ENCODE peak calls at places on chromosomes 1 and 21, in six cellular contexts. I is mesendoderm, Q is neuronal stem cell, T is H1, U is mesenchymal stem cell, Y is IMR-90. Z is an unnamed sample.

GRCh38 chr21:42858957-42859890 is 20.1 kb downstream of the WDR4 start:
- DNase-seq in I (no peak), Y (no peak), T (no peak), U (no peak), Q (no peak), Z (no peak)

GRCh38 chr1:101312192-101312591 is 75.4 kb downstream of the S1PR1 start:
- DNase-seq in Q (no peak), Y (no peak), T (no peak), I (no peak), U (no peak), Z (no peak)

GRCh38 chr1:36008546-36009197 is 75.2 kb upstream of the TEKT2 start:
- DNase-seq in I (peak), U (peak), Q (no peak), Y (peak), T (no peak), Z (no peak)

GRCh38 chr1:1858382-1859086 is 32.4 kb downstream of the GNB1 start:
- DNase-seq in T (no peak), Y (peak), U (peak), Q (peak), I (peak), Z (peak)

GRCh38 chr1:45013551-45014209 is 1.6 kb downstream of the UROD start:
- DNase-seq in T (no peak), I (no peak), U (no peak), Y (no peak), Q (no peak), Z (no peak)

GRCh38 chr1:97332716-97333115 is 588.1 kb downstream of the DPYD start:
- DNase-seq in T (no peak), Y (peak), I (no peak), Q (no peak), U (peak), Z (no peak)

GRCh38 chr1:104878203-104878911 is 1128.7 kb downstream of the AMY1C start:
- DNase-seq in Y (no peak), I (peak), Q (no peak), U (no peak), T (peak), Z (peak)

GRCh38 chr1:241985787-241986186 is 13.1 kb downstream of the MAP1LC3C start:
- DNase-seq in Y (peak), I (peak), T (peak), U (peak), Q (peak), Z (peak)

GRCh38 chr21:44870748-44871495 is 2.6 kb downstream of the PTTG1IP start:
- DNase-seq in T (no peak), Y (no peak), U (peak), Q (no peak), I (no peak), Z (no peak)

GRCh38 chr21:41726970-41727783 is 39.7 kb downstream of the RIPK4 start:
- DNase-seq in Q (no peak), U (peak), T (no peak), Y (peak), I (peak), Z (no peak)

GRCh38 chr1:179016694-179017382 is 8.9 kb upstream of the FAM20B start:
- DNase-seq in Q (no peak), Y (peak), U (peak), T (no peak), I (no peak), Z (no peak)

GRCh38 chr1:101485712-101486111 is 248.9 kb downstream of the S1PR1 start:
- DNase-seq in Y (no peak), Q (no peak), T (no peak), U (no peak), I (no peak), Z (no peak)

GRCh38 chr1:225450491-225451191 is 22.8 kb upstream of the LBR start:
- DNase-seq in Q (no peak), I (no peak), Y (no peak), T (no peak), U (no peak), Z (no peak)

GRCh38 chr21:41650526-41651145 is 116.2 kb downstream of the RIPK4 start:
- DNase-seq in Y (no peak), Q (no peak), U (no peak), I (no peak), T (no peak), Z (no peak)

GRCh38 chr1:63662056-63662836 is 69.0 kb downstream of the PGM1 start:
- DNase-seq in U (peak), I (peak), Y (peak), T (no peak), Q (no peak), Z (no peak)

GRCh38 chr1:243642936-243643335 is 207.1 kb downstream of the AKT3 start:
- DNase-seq in I (peak), T (no peak), U (peak), Y (peak), Q (no peak), Z (no peak)

GRCh38 chr21:30234643-30235042 is 18.7 kb upstream of the CLDN8 start:
- DNase-seq in U (peak), Y (no peak), T (no peak), I (no peak), Q (no peak), Z (no peak)

GRCh38 chr1:200154069-200154767 is 126.7 kb downstream of the NR5A2 start:
- DNase-seq in I (peak), Y (peak), Q (no peak), T (no peak), U (peak), Z (no peak)

GRCh38 chr1:1510912-1511532 is 940 bp upstream of the ATAD3A start:
- DNase-seq in Y (peak), U (peak), I (peak), T (no peak), Q (peak), Z (peak)

GRCh38 chr1:224080082-224080774 is 33.7 kb upstream of the FBXO28 start:
- DNase-seq in Y (peak), I (no peak), U (peak), T (no peak), Q (no peak), Z (no peak)

GRCh38 chr21:39527067-39527595 is 75.4 kb downstream of the SH3BGR start:
- DNase-seq in T (no peak), I (no peak), Y (no peak), U (no peak), Q (no peak), Z (no peak)

GRCh38 chr1:47280142-47280541 is 33.8 kb downstream of the STIL start:
- DNase-seq in U (no peak), Y (peak), I (no peak), T (no peak), Q (no peak), Z (no peak)

GRCh38 chr21:26966978-26967913 is at the start of gene ADAMTS5:
- DNase-seq in Q (peak), Y (peak), T (peak), I (peak), U (peak), Z (peak)

GRCh38 chr21:34612056-34612455 is 2.9 kb downstream of the RCAN1 start:
- DNase-seq in T (no peak), Y (no peak), Q (no peak), I (no peak), U (no peak), Z (no peak)

GRCh38 chr1:12251442-12251841 is 21.6 kb downstream of the VPS13D start:
- DNase-seq in T (no peak), U (no peak), Y (peak), Q (no peak), I (no peak), Z (no peak)

GRCh38 chr1:5639323-5639722 is 352.9 kb downstream of the NPHP4 start:
- DNase-seq in U (no peak), T (no peak), Q (no peak), Y (no peak), I (no peak), Z (peak)

GRCh38 chr1:220316291-220316690 is 44.0 kb upstream of the RAB3GAP2 start:
- DNase-seq in Y (no peak), Q (no peak), T (no peak), I (no peak), U (no peak), Z (no peak)

DNA sequence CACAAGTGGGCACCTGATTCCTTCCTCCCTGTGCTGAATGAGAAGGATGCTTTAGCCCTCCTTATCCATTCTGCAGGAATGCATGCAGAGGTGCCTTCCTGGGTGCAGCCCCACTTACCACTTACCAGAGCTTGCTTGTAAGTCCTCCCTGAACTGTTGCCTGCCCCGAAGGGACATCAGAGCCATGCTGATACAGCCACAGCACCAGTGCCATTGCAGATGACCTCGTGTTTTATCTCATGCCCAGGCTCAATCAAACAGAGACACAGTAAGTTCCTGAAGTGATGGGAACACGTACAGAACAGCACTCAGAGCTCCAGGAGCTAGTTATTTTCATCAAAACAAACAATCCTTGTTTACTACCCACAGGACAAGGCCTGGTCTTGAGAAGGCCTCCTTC is 81.9 kb downstream of the ATP1A1 start:
- DNase-seq in Y (no peak), T (no peak), Q (no peak), U (no peak), I (no peak), Z (no peak)
- H4K8ac ChIP-seq in Y (no peak), T (no peak), Q (no peak), U (no peak), I (no peak), Z (no peak)

DNA sequence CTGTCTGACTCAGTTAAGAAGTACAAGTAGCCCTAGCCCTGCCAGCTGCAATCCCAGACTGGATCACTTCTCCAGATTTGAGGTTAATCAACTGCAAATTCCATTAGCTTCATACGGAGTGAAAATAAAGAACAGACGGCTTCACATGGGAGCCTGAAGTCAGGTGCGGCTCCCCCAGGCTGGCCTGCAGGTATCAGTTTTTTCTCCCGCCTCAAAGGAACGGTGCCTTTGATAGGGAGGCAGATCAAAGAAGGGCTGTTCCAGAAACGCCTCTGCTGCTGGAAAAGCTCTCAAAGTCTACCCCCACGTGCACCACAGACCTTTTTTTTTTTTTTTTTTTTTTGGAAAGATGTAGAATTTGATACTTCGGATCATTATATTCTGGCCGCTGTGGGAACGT is 189.2 kb upstream of the NFIA start:
- DNase-seq in Q (no peak), Y (no peak), I (no peak), T (no peak), U (no peak), Z (no peak)
- H3K9ac ChIP-seq in Q (no peak), Y (no peak), I (no peak), T (no peak), U (no peak), Z (no peak)

GRCh38 chr1:162470216-162470615 is 27.4 kb upstream of the UHMK1 start:
- DNase-seq in T (no peak), Y (no peak), I (no peak), Q (no peak), U (no peak), Z (no peak)

GRCh38 chr1:162466797-162467196 is 30.8 kb upstream of the UHMK1 start:
- DNase-seq in Y (no peak), U (no peak), I (no peak), Q (no peak), T (no peak), Z (no peak)

GRCh38 chr1:162475089-162475488 is 22.5 kb upstream of the UHMK1 start:
- DNase-seq in Q (no peak), U (no peak), T (no peak), Y (no peak), I (no peak), Z (no peak)

GRCh38 chr1:162475539-162476185 is 22.0 kb upstream of the UHMK1 start:
- DNase-seq in Q (no peak), T (peak), Y (no peak), U (no peak), I (peak), Z (peak)

DNA sequence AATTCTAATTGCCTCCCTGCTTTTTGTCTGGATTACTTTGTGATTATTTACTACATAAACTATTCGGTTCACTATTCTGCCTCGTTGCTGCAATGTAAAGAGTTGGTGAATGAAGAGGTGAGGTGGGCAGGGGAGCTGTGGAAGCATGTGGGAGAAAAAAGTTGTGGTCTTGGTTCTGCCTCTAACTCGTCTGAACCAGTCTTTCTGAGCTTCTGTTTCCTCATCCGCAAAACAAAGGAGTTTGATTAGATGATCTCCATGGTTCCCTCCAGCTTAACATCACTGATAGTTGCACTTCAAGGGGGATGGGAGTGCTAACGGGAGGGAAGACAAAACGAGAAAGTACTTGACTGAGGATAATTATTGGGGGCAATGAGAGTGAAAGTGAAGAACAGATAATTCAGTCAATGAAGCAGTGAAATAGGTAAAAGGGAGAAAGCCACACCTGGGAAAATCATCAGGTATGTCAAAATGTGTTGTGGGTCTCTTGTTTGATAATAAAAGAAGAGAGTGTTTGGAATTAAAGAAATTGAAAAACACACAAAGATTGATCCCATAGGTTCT is 26.2 kb upstream of the UHMK1 start:
- DNase-seq in Q (no peak), I (peak), Y (no peak), U (no peak), T (no peak), Z (no peak)
- H4K8ac ChIP-seq in Q (no peak), I (no peak), Y (no peak), U (no peak), T (no peak), Z (no peak)

GRCh38 chr1:110339427-110340206 is 440 bp downstream of the RBM15 start:
- DNase-seq in Q (no peak), T (peak), I (peak), Y (peak), U (peak), Z (no peak)

GRCh38 chr1:110341872-110342331 is 2.7 kb downstream of the RBM15 start:
- DNase-seq in U (no peak), T (no peak), Y (no peak), I (peak), Q (no peak), Z (no peak)

GRCh38 chr1:110340207-110340468 is 961 bp downstream of the RBM15 start:
- DNase-seq in Y (no peak), I (no peak), T (no peak), U (no peak), Q (no peak), Z (peak)

GRCh38 chr1:110343249-110343648 is 4.1 kb downstream of the RBM15 start:
- DNase-seq in I (no peak), Y (no peak), U (no peak), Q (no peak), T (no peak), Z (no peak)

DNA sequence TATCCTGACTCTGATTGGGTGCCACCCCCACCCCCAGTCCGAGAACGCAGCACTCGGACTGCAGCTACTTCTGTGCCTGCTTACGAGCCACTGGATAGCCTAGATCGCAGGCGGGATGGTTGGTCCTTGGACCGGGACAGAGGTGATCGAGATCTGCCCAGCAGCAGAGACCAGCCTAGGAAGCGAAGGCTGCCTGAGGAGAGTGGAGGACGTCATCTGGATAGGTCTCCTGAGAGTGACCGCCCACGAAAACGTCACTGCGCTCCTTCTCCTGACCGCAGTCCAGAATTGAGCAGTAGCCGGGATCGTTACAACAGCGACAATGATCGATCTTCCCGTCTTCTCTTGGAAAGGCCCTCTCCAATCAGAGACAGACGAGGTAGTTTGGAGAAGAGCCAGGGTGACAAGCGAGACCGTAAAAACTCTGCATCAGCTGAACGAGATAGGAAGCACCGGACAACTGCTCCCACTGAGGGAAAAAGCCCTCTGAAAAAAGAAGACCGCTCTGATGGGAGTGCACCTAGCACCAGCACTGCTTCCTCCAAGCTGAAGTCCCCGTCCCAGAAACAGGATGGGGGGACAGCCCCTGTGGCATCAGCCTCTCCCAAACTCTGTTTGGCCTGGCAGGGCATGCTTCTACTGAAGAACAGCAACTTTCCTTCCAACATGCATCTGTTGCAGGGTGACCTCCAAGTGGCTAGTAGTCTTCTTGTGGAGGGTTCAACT is 2.1 kb downstream of the RBM15 start:
- DNase-seq in U (no peak), T (no peak), I (no peak), Y (no peak), Q (no peak), Z (no peak)
- H3K9ac ChIP-seq in U (no peak), T (no peak), I (peak), Y (peak), Q (no peak), Z (no peak)

GRCh38 chr1:209370616-209371015 is 212.9 kb upstream of the CAMK1G start:
- DNase-seq in T (no peak), Q (no peak), U (no peak), I (no peak), Y (no peak), Z (no peak)

GRCh38 chr1:209364716-209365115 is 218.8 kb upstream of the CAMK1G start:
- DNase-seq in I (no peak), Y (no peak), T (no peak), Q (no peak), U (no peak), Z (no peak)

GRCh38 chr1:209368864-209369598 is 214.5 kb upstream of the CAMK1G start:
- DNase-seq in I (no peak), U (no peak), Y (peak), Q (no peak), T (no peak), Z (no peak)

GRCh38 chr1:209363112-209363511 is 220.4 kb upstream of the CAMK1G start:
- DNase-seq in I (no peak), Q (no peak), T (no peak), Y (no peak), U (no peak), Z (peak)

DNA sequence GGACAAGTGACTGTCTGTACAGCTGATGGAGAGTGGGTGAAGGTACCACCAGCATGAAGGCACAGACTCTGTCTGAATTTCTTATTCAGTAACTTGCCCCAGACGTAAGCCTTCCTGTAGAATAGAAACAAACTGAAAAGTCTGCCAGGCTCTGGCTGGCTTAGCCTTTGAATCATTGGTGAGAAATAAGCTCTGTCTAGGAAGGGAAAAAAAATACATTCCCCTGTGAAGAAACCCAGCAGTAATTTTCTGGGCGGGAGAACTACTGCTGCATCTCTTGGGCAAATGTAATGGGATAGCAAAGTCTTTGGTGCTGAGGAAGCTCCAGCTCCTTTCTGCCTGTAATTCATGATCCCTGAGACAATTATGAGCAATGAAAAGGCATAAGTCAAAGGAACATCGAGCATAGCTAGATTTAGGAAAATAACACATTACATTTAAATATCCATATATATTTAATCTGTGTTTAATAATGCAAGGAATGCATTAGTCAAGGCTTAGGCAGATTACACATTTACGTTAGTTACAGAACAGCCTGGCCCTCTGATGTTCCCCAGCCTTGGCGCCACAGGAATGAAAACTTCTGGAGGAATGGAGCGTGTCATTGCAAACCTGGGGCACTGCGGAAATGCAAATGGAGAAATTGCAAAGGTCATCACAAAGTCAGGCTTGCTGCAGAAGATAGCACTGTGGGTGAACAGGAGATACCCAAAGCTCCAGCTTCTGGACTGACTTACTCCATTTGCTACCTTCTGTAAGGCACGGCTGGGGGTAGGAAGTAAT is 216.3 kb upstream of the CAMK1G start:
- DNase-seq in Y (peak), I (no peak), T (no peak), Q (no peak), U (no peak), Z (no peak)
- H4K8ac ChIP-seq in Y (peak), I (no peak), T (no peak), Q (no peak), U (no peak), Z (no peak)